ENCODE peak calls at places on chromosome 18, in nine cellular contexts. P, N, Y, L, I, G, W, V and F are unnamed samples.

GRCh38 chr18:47150029-47150823 is at the start of gene HDHD2:
- DNase-seq in P (peak; percentile 83), N (peak; percentile 72), Y (peak; percentile 61), L (peak; percentile 77), I (peak; percentile 91), G (peak; percentile 86), W (peak; percentile 80), V (peak; percentile 87), F (peak; percentile 72)

GRCh38 chr18:74689251-74689650 is 91.6 kb downstream of the ZNF407 start:
- DNase-seq in P (peak; percentile 82), N (no peak), Y (no peak), L (peak; percentile 86), I (no peak), G (no peak), W (no peak), V (no peak), F (no peak)

GRCh38 chr18:45772081-45772480 is 48.1 kb downstream of the SLC14A1 start:
- DNase-seq in P (no peak), N (no peak), Y (no peak), L (no peak), I (no peak), G (no peak), W (no peak), V (no peak), F (no peak)

GRCh38 chr18:76376668-76377358 is 118.2 kb downstream of the ZNF516 start:
- DNase-seq in P (no peak), N (peak; percentile 37), Y (no peak), L (no peak), I (peak; percentile 58), G (no peak), W (no peak), V (no peak), F (no peak)

GRCh38 chr18:48402953-48403352 is 6.2 kb downstream of the ZBTB7C start:
- DNase-seq in P (peak; percentile 11), N (no peak), Y (no peak), L (no peak), I (no peak), G (no peak), W (peak; percentile 32), V (no peak), F (no peak)

GRCh38 chr18:79200546-79201268 is 131.5 kb downstream of the ATP9B start:
- DNase-seq in P (no peak), N (no peak), Y (no peak), L (peak; percentile 43), I (no peak), G (peak; percentile 46), W (peak; percentile 18), V (peak; percentile 49), F (no peak)

GRCh38 chr18:62935994-62936393 is 220.7 kb downstream of the PHLPP1 start:
- DNase-seq in P (no peak), N (no peak), Y (no peak), L (no peak), I (no peak), G (no peak), W (no peak), V (no peak), F (no peak)

GRCh38 chr18:74898965-74899364 is 301.3 kb downstream of the ZNF407 start:
- DNase-seq in P (peak; percentile 55), N (no peak), Y (no peak), L (no peak), I (no peak), G (no peak), W (peak; percentile 43), V (no peak), F (peak; percentile 33)

GRCh38 chr18:6150481-6150880 is 255.2 kb upstream of the TMEM200C start:
- DNase-seq in P (no peak), N (no peak), Y (no peak), L (no peak), I (no peak), G (no peak), W (no peak), V (no peak), F (no peak)

GRCh38 chr18:703660-704018 is 8.8 kb downstream of the ENOSF1 start:
- DNase-seq in P (peak; percentile 46), N (no peak), Y (no peak), L (no peak), I (no peak), G (no peak), W (no peak), V (no peak), F (no peak)

GRCh38 chr18:32286749-32287148 is 96.9 kb downstream of the MEP1B start:
- DNase-seq in P (no peak), N (no peak), Y (no peak), L (no peak), I (no peak), G (no peak), W (no peak), V (no peak), F (no peak)

GRCh38 chr18:59271606-59272220 is 1.5 kb downstream of the RAX start:
- DNase-seq in P (no peak), N (no peak), Y (no peak), L (no peak), I (no peak), G (no peak), W (no peak), V (no peak), F (no peak)

GRCh38 chr18:662197-662596 is 4.7 kb downstream of the TYMS start:
- DNase-seq in P (no peak), N (no peak), Y (no peak), L (no peak), I (no peak), G (no peak), W (no peak), V (no peak), F (no peak)